ENCODE peak calls at places on chromosomes 2 and 18, in seven cellular contexts. F, I, X, A, C, L and G are unnamed samples.

GRCh38 chr18:37543321-37543720 is 22.3 kb downstream of the CELF4 start:
- DNase-seq in F (no peak), I (no peak), X (no peak), A (no peak), C (no peak), L (no peak), G (no peak)

GRCh38 chr2:183409662-183410061 is 285.4 kb downstream of the NUP35 start:
- DNase-seq in F (no peak), I (no peak), X (no peak), A (no peak), C (no peak), L (no peak), G (no peak)

GRCh38 chr2:68390600-68390999 is 25.5 kb downstream of the PLEK start:
- DNase-seq in F (no peak), I (no peak), X (no peak), A (no peak), C (no peak), L (no peak), G (no peak)

GRCh38 chr2:13660231-13660630 is 943.5 kb downstream of the TRIB2 start:
- DNase-seq in F (no peak), I (no peak), X (no peak), A (no peak), C (no peak), L (no peak), G (no peak)

GRCh38 chr2:8006181-8006580 is 675.7 kb upstream of the ID2 start:
- DNase-seq in F (no peak), I (no peak), X (no peak), A (no peak), C (no peak), L (no peak), G (no peak)

GRCh38 chr2:85911097-85911496 is 22.3 kb upstream of the ST3GAL5 start:
- DNase-seq in F (no peak), I (no peak), X (no peak), A (no peak), C (no peak), L (no peak), G (no peak)

GRCh38 chr2:64404002-64404731 is 49.8 kb upstream of the LGALSL start:
- DNase-seq in F (peak), I (no peak), X (peak), A (peak), C (no peak), L (no peak), G (peak)

GRCh38 chr2:12934181-12934756 is 217.5 kb downstream of the TRIB2 start:
- DNase-seq in F (no peak), I (no peak), X (no peak), A (no peak), C (no peak), L (no peak), G (no peak)

GRCh38 chr2:201975964-201976612 is 57.6 kb upstream of the FZD7 start:
- DNase-seq in F (no peak), I (no peak), X (no peak), A (no peak), C (no peak), L (no peak), G (no peak)

GRCh38 chr2:43542285-43542933 is 53.4 kb downstream of the THADA start:
- DNase-seq in F (peak), I (peak), X (no peak), A (no peak), C (peak), L (peak), G (no peak)

GRCh38 chr18:77112161-77112801 is 20.3 kb downstream of the MBP start:
- DNase-seq in F (no peak), I (no peak), X (peak), A (no peak), C (no peak), L (no peak), G (no peak)

GRCh38 chr2:49858113-49858490 is 703.8 kb upstream of the FSHR start:
- DNase-seq in F (no peak), I (no peak), X (no peak), A (no peak), C (no peak), L (no peak), G (no peak)

GRCh38 chr18:22504665-22505064 is 87.0 kb upstream of the CTAGE1 start:
- DNase-seq in F (peak), I (no peak), X (no peak), A (no peak), C (no peak), L (no peak), G (no peak)

GRCh38 chr2:157874997-157875719 is 972 bp downstream of the ACVR1 start:
- DNase-seq in F (peak), I (no peak), X (peak), A (no peak), C (no peak), L (peak), G (peak)

GRCh38 chr2:3379647-3380534 is at the start of gene TRAPPC12:
- DNase-seq in F (peak), I (peak), X (peak), A (peak), C (peak), L (peak), G (peak)

GRCh38 chr18:13453714-13454113 is 235.2 kb downstream of the LDLRAD4 start:
- DNase-seq in F (no peak), I (no peak), X (peak), A (no peak), C (no peak), L (no peak), G (peak)

GRCh38 chr2:149049142-149049541 is 10.6 kb downstream of the LYPD6B start:
- DNase-seq in F (peak), I (no peak), X (no peak), A (no peak), C (no peak), L (no peak), G (no peak)

GRCh38 chr2:161952722-161953322 is 121.2 kb downstream of the DPP4 start:
- DNase-seq in F (no peak), I (no peak), X (no peak), A (no peak), C (no peak), L (no peak), G (no peak)

GRCh38 chr2:160351978-160352377 is 141.6 kb downstream of the RBMS1 start:
- DNase-seq in F (peak), I (no peak), X (no peak), A (no peak), C (no peak), L (no peak), G (no peak)

GRCh38 chr2:290090-290722 is 2.3 kb upstream of the ALKAL2 start:
- DNase-seq in F (peak), I (peak), X (peak), A (peak), C (peak), L (no peak), G (no peak)

GRCh38 chr2:234495076-234495800 is 1.6 kb downstream of the ARL4C start:
- DNase-seq in F (peak), I (no peak), X (peak), A (no peak), C (no peak), L (no peak), G (no peak)